ENCODE peak calls at places on chromosomes 11 and 22, in five cellular contexts. One of them, this sample, is unnamed.

GRCh38 chr22:44409211-44409648 is 88.8 kb downstream of the RTL6 start:
- DNase-seq in HepG2: no peak
- DNase-seq in K562: no peak
- DNase-seq in GM12878: no peak
- DNase-seq in SK-N-SH: peak
- DNase-seq in this sample: no peak

GRCh38 chr11:118597556-118597955 is 9.9 kb upstream of the PHLDB1 start:
- DNase-seq in HepG2: no peak
- DNase-seq in K562: no peak
- DNase-seq in GM12878: no peak
- DNase-seq in SK-N-SH: no peak
- DNase-seq in this sample: no peak

GRCh38 chr11:21132146-21132720 is 462.8 kb downstream of the NELL1 start:
- DNase-seq in HepG2: no peak
- DNase-seq in K562: no peak
- DNase-seq in GM12878: no peak
- DNase-seq in SK-N-SH: no peak
- DNase-seq in this sample: no peak

GRCh38 chr22:39239561-39240423 is 5.0 kb downstream of the PDGFB start:
- DNase-seq in HepG2: no peak
- DNase-seq in K562: no peak
- DNase-seq in GM12878: no peak
- DNase-seq in SK-N-SH: no peak
- DNase-seq in this sample: no peak

GRCh38 chr11:57800444-57801184 is 39.0 kb downstream of the CTNND1 start:
- DNase-seq in HepG2: peak
- DNase-seq in K562: peak
- DNase-seq in GM12878: peak
- DNase-seq in SK-N-SH: peak
- DNase-seq in this sample: peak

GRCh38 chr22:37665487-37665886 is 7.0 kb downstream of the PDXP start:
- DNase-seq in HepG2: no peak
- DNase-seq in K562: no peak
- DNase-seq in GM12878: no peak
- DNase-seq in SK-N-SH: no peak
- DNase-seq in this sample: no peak

GRCh38 chr11:119906376-119906775 is 177.4 kb upstream of the NECTIN1 start:
- DNase-seq in HepG2: no peak
- DNase-seq in K562: no peak
- DNase-seq in GM12878: no peak
- DNase-seq in SK-N-SH: no peak
- DNase-seq in this sample: no peak

GRCh38 chr11:101867951-101868350 is 46.9 kb upstream of the CEP126 start:
- DNase-seq in HepG2: no peak
- DNase-seq in K562: no peak
- DNase-seq in GM12878: no peak
- DNase-seq in SK-N-SH: no peak
- DNase-seq in this sample: no peak

GRCh38 chr11:82384308-82384707 is 349.4 kb downstream of the FAM181B start:
- DNase-seq in HepG2: no peak
- DNase-seq in K562: no peak
- DNase-seq in GM12878: no peak
- DNase-seq in SK-N-SH: no peak
- DNase-seq in this sample: no peak

GRCh38 chr22:41920271-41920976 is 5.5 kb upstream of the SHISA8 start:
- DNase-seq in HepG2: no peak
- DNase-seq in K562: no peak
- DNase-seq in GM12878: no peak
- DNase-seq in SK-N-SH: no peak
- DNase-seq in this sample: no peak

GRCh38 chr11:132992838-132993680 is 539.2 kb downstream of the OPCML start:
- DNase-seq in HepG2: no peak
- DNase-seq in K562: no peak
- DNase-seq in GM12878: no peak
- DNase-seq in SK-N-SH: peak
- DNase-seq in this sample: no peak

GRCh38 chr11:81197396-81197795 is 1536.3 kb downstream of the FAM181B start:
- DNase-seq in HepG2: no peak
- DNase-seq in K562: no peak
- DNase-seq in GM12878: no peak
- DNase-seq in SK-N-SH: no peak
- DNase-seq in this sample: no peak

GRCh38 chr11:7617032-7617431 is 56.3 kb downstream of the CYB5R2 start:
- DNase-seq in HepG2: no peak
- DNase-seq in K562: no peak
- DNase-seq in GM12878: no peak
- DNase-seq in SK-N-SH: no peak
- DNase-seq in this sample: no peak

GRCh38 chr11:122778148-122778547 is 60.2 kb upstream of the CRTAM start:
- DNase-seq in HepG2: no peak
- DNase-seq in K562: no peak
- DNase-seq in GM12878: no peak
- DNase-seq in SK-N-SH: no peak
- DNase-seq in this sample: no peak

GRCh38 chr11:61728066-61728939 is 24.1 kb upstream of the MYRF start:
- DNase-seq in HepG2: no peak
- DNase-seq in K562: no peak
- DNase-seq in GM12878: no peak
- DNase-seq in SK-N-SH: no peak
- DNase-seq in this sample: no peak

GRCh38 chr11:124864892-124865180 is 396 bp upstream of the ROBO3 start:
- DNase-seq in HepG2: no peak
- DNase-seq in K562: no peak
- DNase-seq in GM12878: no peak
- DNase-seq in SK-N-SH: no peak
- DNase-seq in this sample: no peak

GRCh38 chr11:29914203-29914930 is 102.5 kb downstream of the KCNA4 start:
- DNase-seq in HepG2: no peak
- DNase-seq in K562: no peak
- DNase-seq in GM12878: no peak
- DNase-seq in SK-N-SH: no peak
- DNase-seq in this sample: no peak

GRCh38 chr11:121672630-121673487 is 220.1 kb upstream of the SORL1-AS1 start:
- DNase-seq in HepG2: no peak
- DNase-seq in K562: no peak
- DNase-seq in GM12878: no peak
- DNase-seq in SK-N-SH: peak
- DNase-seq in this sample: no peak

GRCh38 chr11:26950260-26950719 is 43.6 kb upstream of the FIBIN start:
- DNase-seq in HepG2: no peak
- DNase-seq in K562: no peak
- DNase-seq in GM12878: no peak
- DNase-seq in SK-N-SH: no peak
- DNase-seq in this sample: no peak

GRCh38 chr11:6587360-6587953 is 16.0 kb downstream of the RRP8 start:
- DNase-seq in HepG2: no peak
- DNase-seq in K562: no peak
- DNase-seq in GM12878: no peak
- DNase-seq in SK-N-SH: no peak
- DNase-seq in this sample: no peak

GRCh38 chr11:79062814-79063762 is 377.7 kb downstream of the TENM4 start:
- DNase-seq in HepG2: peak
- DNase-seq in K562: peak
- DNase-seq in GM12878: no peak
- DNase-seq in SK-N-SH: peak
- DNase-seq in this sample: no peak

GRCh38 chr22:46070215-46070721 is 80.1 kb upstream of the PPARA start:
- DNase-seq in HepG2: peak
- DNase-seq in K562: no peak
- DNase-seq in GM12878: no peak
- DNase-seq in SK-N-SH: no peak
- DNase-seq in this sample: peak

GRCh38 chr11:64035581-64035980 is at the start of gene FLRT1:
- DNase-seq in HepG2: no peak
- DNase-seq in K562: no peak
- DNase-seq in GM12878: no peak
- DNase-seq in SK-N-SH: peak
- DNase-seq in this sample: no peak

GRCh38 chr22:41242396-41243117 is 1.8 kb upstream of the CHADL start:
- DNase-seq in HepG2: no peak
- DNase-seq in K562: no peak
- DNase-seq in GM12878: no peak
- DNase-seq in SK-N-SH: no peak
- DNase-seq in this sample: no peak

GRCh38 chr22:26021516-26021915 is 147.7 kb upstream of the SEZ6L start:
- DNase-seq in HepG2: no peak
- DNase-seq in K562: no peak
- DNase-seq in GM12878: no peak
- DNase-seq in SK-N-SH: no peak
- DNase-seq in this sample: no peak

GRCh38 chr11:119676461-119677020 is 52.5 kb downstream of the NECTIN1 start:
- DNase-seq in HepG2: no peak
- DNase-seq in K562: no peak
- DNase-seq in GM12878: no peak
- DNase-seq in SK-N-SH: no peak
- DNase-seq in this sample: no peak

GRCh38 chr11:119309953-119310681 is 6.8 kb downstream of the MCAM start:
- DNase-seq in HepG2: no peak
- DNase-seq in K562: no peak
- DNase-seq in GM12878: no peak
- DNase-seq in SK-N-SH: no peak
- DNase-seq in this sample: no peak

GRCh38 chr22:32574397-32574796 is 99.8 kb downstream of the FBXO7 start:
- DNase-seq in HepG2: peak
- DNase-seq in K562: no peak
- DNase-seq in GM12878: no peak
- DNase-seq in SK-N-SH: no peak
- DNase-seq in this sample: no peak
- TF ChIP-seq GABPA in HepG2: no peak
- TF ChIP-seq GABPA in K562: no peak
- TF ChIP-seq GABPA in GM12878: no peak
- TF ChIP-seq GABPA in SK-N-SH: no peak
- TF ChIP-seq GABPA in this sample: no peak

GRCh38 chr11:114157476-114158050 is 98.1 kb downstream of the ZBTB16 start:
- DNase-seq in HepG2: no peak
- DNase-seq in K562: no peak
- DNase-seq in GM12878: no peak
- DNase-seq in SK-N-SH: no peak
- DNase-seq in this sample: no peak
- TF ChIP-seq GABPA in HepG2: no peak
- TF ChIP-seq GABPA in K562: no peak
- TF ChIP-seq GABPA in GM12878: no peak
- TF ChIP-seq GABPA in SK-N-SH: no peak
- TF ChIP-seq GABPA in this sample: no peak

GRCh38 chr11:129385801-129386200 is 10.2 kb downstream of the BARX2 start:
- DNase-seq in HepG2: no peak
- DNase-seq in K562: no peak
- DNase-seq in GM12878: no peak
- DNase-seq in SK-N-SH: no peak
- DNase-seq in this sample: no peak

GRCh38 chr11:129384415-129384814 is 8.8 kb downstream of the BARX2 start:
- DNase-seq in HepG2: no peak
- DNase-seq in K562: no peak
- DNase-seq in GM12878: no peak
- DNase-seq in SK-N-SH: no peak
- DNase-seq in this sample: no peak

GRCh38 chr11:129388824-129389223 is 13.2 kb downstream of the BARX2 start:
- DNase-seq in HepG2: no peak
- DNase-seq in K562: no peak
- DNase-seq in GM12878: no peak
- DNase-seq in SK-N-SH: no peak
- DNase-seq in this sample: no peak

GRCh38 chr11:129390303-129390816 is 14.7 kb downstream of the BARX2 start:
- DNase-seq in HepG2: no peak
- DNase-seq in K562: no peak
- DNase-seq in GM12878: no peak
- DNase-seq in SK-N-SH: no peak
- DNase-seq in this sample: no peak

DNA sequence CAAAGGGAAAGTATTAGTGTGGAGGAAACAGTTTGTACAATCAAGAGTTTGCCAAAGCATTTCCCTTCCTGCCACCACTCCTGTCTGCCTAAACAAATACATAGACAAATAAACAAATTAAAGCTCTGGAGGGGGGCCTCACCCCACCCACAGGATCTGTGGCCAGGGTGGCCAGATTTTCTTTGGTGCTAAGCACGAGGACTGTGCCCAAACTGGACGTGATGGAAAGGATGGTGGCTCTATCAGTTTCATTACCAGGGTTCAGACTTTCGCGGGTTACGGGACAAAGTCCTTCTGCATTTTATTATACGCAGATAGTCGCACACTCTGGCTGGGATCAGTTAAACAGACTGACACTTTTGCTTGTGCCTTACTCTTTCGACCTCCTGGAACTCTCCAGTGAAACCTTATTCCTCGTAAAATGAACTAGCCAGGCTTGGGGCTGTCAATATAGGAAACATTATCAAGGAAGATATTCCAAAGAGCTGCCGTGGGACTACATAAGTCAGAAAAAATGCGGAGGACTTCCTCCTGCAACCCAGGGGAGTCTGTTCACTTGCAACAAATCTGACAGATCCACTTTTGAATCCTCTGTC is 11.2 kb downstream of the BARX2 start:
- DNase-seq in HepG2: no peak
- DNase-seq in K562: no peak
- DNase-seq in GM12878: no peak
- DNase-seq in SK-N-SH: no peak
- DNase-seq in this sample: no peak
- TF ChIP-seq GABPA in HepG2: no peak
- TF ChIP-seq GABPA in K562: no peak
- TF ChIP-seq GABPA in GM12878: no peak
- TF ChIP-seq GABPA in SK-N-SH: no peak
- TF ChIP-seq GABPA in this sample: no peak

GRCh38 chr11:44709281-44709562 is 17.5 kb upstream of the TSPAN18 start:
- DNase-seq in HepG2: peak
- DNase-seq in K562: no peak
- DNase-seq in GM12878: no peak
- DNase-seq in SK-N-SH: no peak
- DNase-seq in this sample: no peak

GRCh38 chr11:44709966-44710365 is 16.8 kb upstream of the TSPAN18 start:
- DNase-seq in HepG2: no peak
- DNase-seq in K562: no peak
- DNase-seq in GM12878: no peak
- DNase-seq in SK-N-SH: no peak
- DNase-seq in this sample: no peak

GRCh38 chr11:44711113-44711512 is 15.6 kb upstream of the TSPAN18 start:
- DNase-seq in HepG2: no peak
- DNase-seq in K562: no peak
- DNase-seq in GM12878: no peak
- DNase-seq in SK-N-SH: peak
- DNase-seq in this sample: no peak

GRCh38 chr11:44713022-44713421 is 13.7 kb upstream of the TSPAN18 start:
- DNase-seq in HepG2: no peak
- DNase-seq in K562: no peak
- DNase-seq in GM12878: no peak
- DNase-seq in SK-N-SH: no peak
- DNase-seq in this sample: no peak

GRCh38 chr11:44711772-44712608 is 14.8 kb upstream of the TSPAN18 start:
- DNase-seq in HepG2: no peak
- DNase-seq in K562: no peak
- DNase-seq in GM12878: no peak
- DNase-seq in SK-N-SH: peak
- DNase-seq in this sample: no peak
- TF ChIP-seq GABPA in HepG2: no peak
- TF ChIP-seq GABPA in K562: no peak
- TF ChIP-seq GABPA in GM12878: no peak
- TF ChIP-seq GABPA in SK-N-SH: no peak
- TF ChIP-seq GABPA in this sample: no peak